ENCODE peak calls at places on chromosomes 7 and 10, in nine cellular contexts. U, M, H, L, P, R, O, A and N are unnamed samples.

GRCh38 chr7:109126404-109127050 is 556.9 kb downstream of the DNAJB9 start:
- DNase-seq in U (no peak), R (peak), P (no peak), O (no peak), H (no peak), A (no peak), L (no peak), M (no peak), N (no peak)

GRCh38 chr7:27908534-27909165 is 168.7 kb downstream of the TAX1BP1 start:
- DNase-seq in O (no peak), L (no peak), H (no peak), M (no peak), A (no peak), U (no peak), R (no peak), P (no peak), N (no peak)

GRCh38 chr10:46231087-46231486 is 55.7 kb upstream of the ANTXRL start:
- DNase-seq in M (no peak), R (no peak), L (no peak), H (no peak), A (no peak), U (no peak), P (peak), O (no peak), N (peak)

GRCh38 chr7:131007439-131008330 is 273.7 kb upstream of the KLF14 start:
- DNase-seq in O (peak), H (peak), L (no peak), M (peak), R (peak), U (peak), P (peak), A (no peak), N (peak)

GRCh38 chr10:124538669-124539068 is 77.0 kb downstream of the LHPP start:
- DNase-seq in U (no peak), H (no peak), L (no peak), A (no peak), M (no peak), O (no peak), R (no peak), P (no peak), N (no peak)

GRCh38 chr7:134875867-134876266 is 96.4 kb downstream of the CALD1 start:
- DNase-seq in A (no peak), H (no peak), L (no peak), O (no peak), M (no peak), P (no peak), U (no peak), R (no peak), N (no peak)

GRCh38 chr10:93154531-93154930 is 80.8 kb downstream of the CYP26A1 start:
- DNase-seq in L (no peak), M (no peak), O (no peak), A (no peak), R (peak), P (no peak), U (no peak), H (no peak), N (no peak)

GRCh38 chr10:24208661-24209420 is at the start of gene KIAA1217:
- DNase-seq in A (no peak), P (peak), R (peak), L (no peak), U (no peak), O (no peak), H (no peak), M (no peak), N (no peak)

GRCh38 chr7:50349963-50350944 is 45.7 kb downstream of the IKZF1 start:
- DNase-seq in O (peak), U (peak), H (no peak), P (no peak), L (no peak), R (no peak), M (peak), A (no peak), N (peak)

GRCh38 chr10:25604591-25604990 is 329.4 kb upstream of the MYO3A start:
- DNase-seq in L (no peak), A (no peak), U (no peak), P (no peak), M (no peak), H (no peak), O (no peak), R (no peak), N (no peak)

GRCh38 chr10:99945286-99945685 is 64.5 kb downstream of the DNMBP start:
- DNase-seq in M (no peak), O (no peak), A (no peak), L (no peak), U (no peak), R (peak), P (no peak), H (no peak), N (no peak)

GRCh38 chr7:102918865-102919264 is 6.1 kb downstream of the LRRC17 start:
- DNase-seq in M (no peak), O (no peak), L (no peak), R (no peak), U (no peak), A (no peak), H (no peak), P (no peak), N (no peak)

GRCh38 chr10:23512355-23513058 is 73.6 kb downstream of the OTUD1 start:
- DNase-seq in U (no peak), H (no peak), A (peak), L (no peak), P (no peak), M (no peak), R (peak), O (no peak), N (no peak)

GRCh38 chr7:97973206-97973658 is 16.8 kb downstream of the OCM2 start:
- DNase-seq in H (no peak), M (no peak), P (no peak), O (no peak), R (no peak), U (no peak), L (no peak), A (peak), N (no peak)

GRCh38 chr7:95229301-95229700 is 95.0 kb downstream of the PON1 start:
- DNase-seq in O (no peak), L (no peak), A (no peak), P (no peak), M (no peak), R (no peak), U (no peak), H (no peak), N (no peak)

GRCh38 chr10:62224606-62225005 is 44.0 kb downstream of the RTKN2 start:
- DNase-seq in A (peak), L (no peak), O (no peak), U (no peak), P (no peak), R (peak), H (no peak), M (no peak), N (no peak)

GRCh38 chr10:86367339-86367951 is 850 bp upstream of the GRID1 start:
- DNase-seq in O (no peak), R (no peak), A (no peak), L (no peak), M (no peak), H (no peak), P (no peak), U (no peak), N (no peak)

GRCh38 chr10:74900297-74900696 is 73.9 kb downstream of the KAT6B start:
- DNase-seq in U (no peak), M (no peak), H (no peak), L (no peak), P (no peak), A (no peak), O (no peak), R (no peak), N (no peak)

GRCh38 chr10:14782691-14783363 is 8.1 kb upstream of the FAM107B start:
- DNase-seq in P (no peak), H (peak), R (peak), L (no peak), A (peak), M (no peak), U (no peak), O (no peak), N (no peak)

GRCh38 chr7:98341106-98341505 is 59.6 kb downstream of the BRI3 start:
- DNase-seq in P (no peak), A (no peak), U (no peak), R (no peak), M (no peak), L (no peak), O (no peak), H (no peak), N (no peak)

GRCh38 chr10:125148021-125148439 is 12.3 kb downstream of the CTBP2 start:
- DNase-seq in A (no peak), H (no peak), M (no peak), R (no peak), O (no peak), P (peak), L (no peak), U (no peak), N (no peak)

GRCh38 chr10:24238527-24239247 is 29.7 kb downstream of the KIAA1217 start:
- DNase-seq in P (no peak), R (peak), A (no peak), H (no peak), O (no peak), M (no peak), U (no peak), L (no peak), N (no peak)

GRCh38 chr10:132696204-132696603 is 89.7 kb downstream of the NKX6-2 start:
- DNase-seq in O (no peak), U (no peak), R (no peak), P (peak), L (no peak), A (no peak), M (no peak), H (no peak), N (no peak)

GRCh38 chr7:92740713-92741126 is 95.7 kb downstream of the CDK6 start:
- DNase-seq in A (no peak), O (no peak), M (no peak), U (no peak), L (no peak), H (no peak), P (no peak), R (peak), N (no peak)

GRCh38 chr10:18381679-18382078 is 241.5 kb downstream of the CACNB2 start:
- DNase-seq in A (no peak), U (no peak), R (no peak), O (no peak), P (no peak), M (no peak), H (no peak), L (no peak), N (no peak)

GRCh38 chr7:55251911-55252310 is 113.2 kb upstream of the LANCL2 start:
- DNase-seq in L (no peak), A (no peak), M (no peak), P (no peak), O (no peak), U (no peak), R (no peak), H (no peak), N (no peak)

GRCh38 chr10:75788394-75789205 is 357.2 kb downstream of the LRMDA start:
- DNase-seq in H (no peak), U (no peak), L (no peak), P (no peak), O (no peak), A (no peak), R (peak), M (no peak), N (no peak)

GRCh38 chr7:140619101-140619615 is 21.5 kb downstream of the DENND2A start:
- DNase-seq in M (no peak), P (no peak), U (no peak), R (no peak), H (no peak), O (no peak), A (no peak), L (no peak), N (no peak)

GRCh38 chr10:46541017-46541661 is 15.3 kb downstream of the GPRIN2 start:
- DNase-seq in A (no peak), R (no peak), H (no peak), P (peak), U (no peak), O (no peak), L (no peak), M (peak), N (no peak)

GRCh38 chr7:26492816-26493215 is 201.2 kb downstream of the SNX10 start:
- DNase-seq in O (no peak), H (no peak), R (no peak), U (no peak), P (no peak), A (no peak), M (no peak), L (no peak), N (no peak)

GRCh38 chr7:47444376-47445098 is 137.4 kb downstream of the TNS3 start:
- DNase-seq in H (no peak), L (no peak), O (no peak), M (no peak), A (no peak), P (no peak), R (peak), U (no peak), N (no peak)